ENCODE peak calls at places on chromosomes 11 and 22, in seven cellular contexts. One of them, this sample, is unnamed.

GRCh38 chr11:89067264-89067663 is 1.5 kb upstream of the GRM5 start:
- DNase-seq in GM04503: no peak
- DNase-seq in NCI-H2081: no peak
- DNase-seq in tibial nerve: no peak
- DNase-seq in T-helper 2 cell: no peak
- DNase-seq in PC-9: no peak
- DNase-seq in astrocyte of the cerebellum: no peak
- DNase-seq in this sample: no peak

GRCh38 chr11:46353706-46354105 is 6.4 kb downstream of the DGKZ start:
- DNase-seq in GM04503: no peak
- DNase-seq in NCI-H2081: no peak
- DNase-seq in tibial nerve: no peak
- DNase-seq in T-helper 2 cell: no peak
- DNase-seq in PC-9: no peak
- DNase-seq in astrocyte of the cerebellum: no peak
- DNase-seq in this sample: no peak

GRCh38 chr11:64549969-64550368 is 41.1 kb upstream of the SLC22A12 start:
- DNase-seq in GM04503: no peak
- DNase-seq in NCI-H2081: no peak
- DNase-seq in tibial nerve: no peak
- DNase-seq in T-helper 2 cell: no peak
- DNase-seq in PC-9: no peak
- DNase-seq in astrocyte of the cerebellum: no peak
- DNase-seq in this sample: no peak

GRCh38 chr11:104694259-104695070 is 203.8 kb downstream of the CASP12 start:
- DNase-seq in GM04503: peak
- DNase-seq in NCI-H2081: no peak
- DNase-seq in tibial nerve: no peak
- DNase-seq in T-helper 2 cell: no peak
- DNase-seq in PC-9: no peak
- DNase-seq in astrocyte of the cerebellum: peak
- DNase-seq in this sample: no peak

GRCh38 chr22:45285431-45286058 is 796 bp downstream of the UPK3A start:
- DNase-seq in GM04503: no peak
- DNase-seq in NCI-H2081: no peak
- DNase-seq in tibial nerve: no peak
- DNase-seq in T-helper 2 cell: no peak
- DNase-seq in PC-9: no peak
- DNase-seq in astrocyte of the cerebellum: no peak
- DNase-seq in this sample: no peak

GRCh38 chr22:38737302-38738060 is 18.3 kb downstream of the SUN2 start:
- DNase-seq in GM04503: no peak
- DNase-seq in NCI-H2081: no peak
- DNase-seq in tibial nerve: no peak
- DNase-seq in T-helper 2 cell: no peak
- DNase-seq in PC-9: no peak
- DNase-seq in astrocyte of the cerebellum: no peak
- DNase-seq in this sample: no peak

GRCh38 chr22:26482171-26482570 is 1.4 kb downstream of the HPS4 start:
- DNase-seq in GM04503: no peak
- DNase-seq in NCI-H2081: no peak
- DNase-seq in tibial nerve: no peak
- DNase-seq in T-helper 2 cell: no peak
- DNase-seq in PC-9: no peak
- DNase-seq in astrocyte of the cerebellum: no peak
- DNase-seq in this sample: no peak

GRCh38 chr11:72422414-72422813 is 11.9 kb downstream of the CLPB start:
- DNase-seq in GM04503: no peak
- DNase-seq in NCI-H2081: no peak
- DNase-seq in tibial nerve: no peak
- DNase-seq in T-helper 2 cell: no peak
- DNase-seq in PC-9: no peak
- DNase-seq in astrocyte of the cerebellum: no peak
- DNase-seq in this sample: no peak

This sample was measured in breast epithelium.